ENCODE peak calls at places on chromosomes 1 and 21, in eight cellular contexts. G, Z, C, A, Y, U, N and I are unnamed samples.

GRCh38 chr1:191870490-191870889 is 287.8 kb upstream of the RGS18 start:
- DNase-seq in U (no peak), C (no peak), G (no peak), A (no peak), Y (no peak), Z (no peak), N (no peak), I (no peak)

GRCh38 chr1:1703796-1704195 is 11.2 kb upstream of the SLC35E2B start:
- DNase-seq in U (no peak), G (peak), N (no peak), Z (no peak), Y (no peak), A (no peak), C (no peak), I (no peak)

GRCh38 chr1:151790940-151791651 is 796 bp upstream of the TDRKH start:
- DNase-seq in Z (peak), C (no peak), A (peak), Y (peak), N (peak), G (peak), U (no peak), I (no peak)

GRCh38 chr1:3366181-3367051 is 88.0 kb upstream of the ARHGEF16 start:
- DNase-seq in Z (no peak), U (peak), A (no peak), N (peak), Y (no peak), C (no peak), G (no peak), I (peak)

GRCh38 chr1:154765970-154766369 is 104.1 kb downstream of the KCNN3 start:
- DNase-seq in A (no peak), U (no peak), Z (peak), G (peak), N (peak), Y (peak), C (no peak), I (no peak)

GRCh38 chr1:17858027-17858426 is 102.9 kb downstream of the ACTL8 start:
- DNase-seq in U (no peak), N (peak), Y (no peak), G (no peak), C (no peak), Z (no peak), A (no peak), I (no peak)

GRCh38 chr21:45834026-45834715 is 147.4 kb upstream of the COL6A1 start:
- DNase-seq in G (peak), U (no peak), Y (no peak), A (no peak), N (no peak), C (no peak), Z (no peak), I (no peak)

GRCh38 chr21:18499761-18500376 is 96.3 kb upstream of the TMPRSS15 start:
- DNase-seq in A (peak), C (no peak), Z (peak), Y (peak), G (peak), U (peak), N (no peak), I (no peak)

GRCh38 chr1:17347769-17348592 is 24.0 kb upstream of the PADI6 start:
- DNase-seq in U (no peak), Y (no peak), A (no peak), G (no peak), Z (no peak), C (no peak), N (peak), I (no peak)

GRCh38 chr1:190588424-190588823 is 110.8 kb upstream of the BRINP3 start:
- DNase-seq in A (no peak), N (no peak), C (no peak), G (no peak), Y (no peak), Z (no peak), U (no peak), I (no peak)

GRCh38 chr1:75992312-75992711 is 60.1 kb upstream of the ASB17 start:
- DNase-seq in N (no peak), G (no peak), Y (no peak), Z (peak), U (no peak), A (no peak), C (no peak), I (no peak)

GRCh38 chr1:107739183-107739582 is 225.8 kb downstream of the VAV3 start:
- DNase-seq in Y (peak), A (no peak), C (no peak), G (no peak), Z (no peak), U (peak), N (no peak), I (no peak)

GRCh38 chr1:168210312-168210711 is 15.5 kb upstream of the SFT2D2 start:
- DNase-seq in Y (no peak), Z (no peak), G (no peak), U (no peak), C (no peak), A (no peak), N (no peak), I (no peak)

GRCh38 chr1:110673197-110673701 is 1.5 kb downstream of the KCNA3 start:
- DNase-seq in U (no peak), N (no peak), C (no peak), Y (peak), G (no peak), Z (no peak), A (no peak), I (no peak)